ENCODE peak calls at places on chromosome 6, in eight cellular contexts. J, G, Z, P, N, T, U and X are unnamed samples. For H3K4me1, the result is how much of the 10 kb centered on the place peaks cover.

GRCh38 chr6:32176476-32177181 is 745 bp upstream of the AGPAT1 start:
- DNase-seq in J (no peak), G (peak), Z (peak), P (no peak), N (no peak), T (no peak), U (no peak), X (no peak)

GRCh38 chr6:12823847-12824246 is 107.3 kb downstream of the PHACTR1 start:
- DNase-seq in J (no peak), G (no peak), Z (no peak), P (no peak), N (no peak), T (no peak), U (no peak), X (no peak)

GRCh38 chr6:8858854-8859257 is 423.5 kb upstream of the SLC35B3 start:
- DNase-seq in J (no peak), G (no peak), Z (no peak), P (no peak), N (no peak), T (no peak), U (no peak), X (no peak)

GRCh38 chr6:17630511-17631073 is 30.5 kb downstream of the FAM8A1 start:
- DNase-seq in J (no peak), G (no peak), Z (no peak), P (no peak), N (no peak), T (no peak), U (peak), X (no peak)

GRCh38 chr6:49457771-49458170 is 5.3 kb downstream of the MMUT start:
- DNase-seq in J (no peak), G (peak), Z (no peak), P (no peak), N (no peak), T (no peak), U (no peak), X (no peak)

GRCh38 chr6:11710221-11710836 is 68.3 kb downstream of the ADTRP start:
- DNase-seq in J (peak), G (no peak), Z (no peak), P (no peak), N (no peak), T (no peak), U (no peak), X (no peak)

GRCh38 chr6:168041928-168042327 is 37.1 kb downstream of the FRMD1 start:
- DNase-seq in J (no peak), G (no peak), Z (no peak), P (no peak), N (no peak), T (no peak), U (no peak), X (no peak)

GRCh38 chr6:153941768-153942167 is 97.3 kb upstream of the OPRM1 start:
- DNase-seq in J (no peak), G (no peak), Z (no peak), P (no peak), N (no peak), T (no peak), U (peak), X (no peak)

GRCh38 chr6:39178804-39179203 is 50.5 kb downstream of the KCNK5 start:
- DNase-seq in J (no peak), G (no peak), Z (no peak), P (no peak), N (no peak), T (no peak), U (no peak), X (no peak)

GRCh38 chr6:33298773-33299236 is at the start of gene RGL2:
- DNase-seq in J (peak), G (no peak), Z (peak), P (peak), N (peak), T (no peak), U (peak), X (peak)

GRCh38 chr6:31821301-31822037 is 6.1 kb upstream of the HSPA1B start:
- DNase-seq in J (no peak), G (no peak), Z (peak), P (peak), N (peak), T (no peak), U (peak), X (peak)

GRCh38 chr6:85537055-85537494 is 56.6 kb downstream of the SNX14 start:
- DNase-seq in J (no peak), G (no peak), Z (no peak), P (no peak), N (no peak), T (no peak), U (peak), X (no peak)

GRCh38 chr6:39495023-39495422 is 172.5 kb upstream of the KCNK16 start:
- DNase-seq in J (no peak), G (no peak), Z (no peak), P (no peak), N (no peak), T (no peak), U (no peak), X (no peak)

GRCh38 chr6:138833819-138834539 is 38.1 kb downstream of the ECT2L start:
- DNase-seq in J (no peak), G (peak), Z (no peak), P (peak), N (no peak), T (no peak), U (no peak), X (no peak)

GRCh38 chr6:141151710-141152417 is 980.9 kb upstream of the GJE1 start:
- DNase-seq in J (no peak), G (no peak), Z (no peak), P (no peak), N (no peak), T (no peak), U (no peak), X (no peak)

GRCh38 chr6:168181776-168182765 is 103.1 kb upstream of the FRMD1 start:
- DNase-seq in J (no peak), G (no peak), Z (peak), P (no peak), N (peak), T (no peak), U (no peak), X (no peak)

GRCh38 chr6:79646006-79646405 is 14.9 kb downstream of the SH3BGRL2 start:
- DNase-seq in J (no peak), G (no peak), Z (no peak), P (no peak), N (peak), T (no peak), U (no peak), X (no peak)

GRCh38 chr6:136822379-136823127 is at the start of gene PEX7:
- DNase-seq in J (peak), G (peak), Z (peak), P (peak), N (peak), T (peak), U (peak), X (peak)

GRCh38 chr6:136826216-136826615 is 3.8 kb downstream of the PEX7 start:
- DNase-seq in J (no peak), G (no peak), Z (no peak), P (no peak), N (no peak), T (no peak), U (no peak), X (peak)

GRCh38 chr6:136823128-136823660 is 802 bp downstream of the PEX7 start:
- DNase-seq in J (no peak), G (peak), Z (no peak), P (no peak), N (no peak), T (no peak), U (no peak), X (no peak)

GRCh38 chr6:136820541-136820940 is 1.9 kb upstream of the PEX7 start:
- DNase-seq in J (no peak), G (no peak), Z (no peak), P (peak), N (no peak), T (no peak), U (no peak), X (peak)

GRCh38 chr6:136822051-136822378 is 377 bp upstream of the PEX7 start:
- DNase-seq in J (no peak), G (peak), Z (no peak), P (no peak), N (peak), T (no peak), U (peak), X (no peak)
- H3K27ac ChIP-seq in J (peak), G (peak), Z (no peak), P (peak), N (no peak), T (peak), U (peak), X (peak)

GRCh38 chr6:113828984-113829701 is 28.0 kb upstream of the MARCKS start:
- DNase-seq in J (no peak), G (no peak), Z (no peak), P (no peak), N (no peak), T (no peak), U (no peak), X (no peak)
- H3K4me1 ChIP-seq in J (under half), G (under half), Z (under half), P (under half), N (under half), T (under half), U (under half), X (under half)

DNA sequence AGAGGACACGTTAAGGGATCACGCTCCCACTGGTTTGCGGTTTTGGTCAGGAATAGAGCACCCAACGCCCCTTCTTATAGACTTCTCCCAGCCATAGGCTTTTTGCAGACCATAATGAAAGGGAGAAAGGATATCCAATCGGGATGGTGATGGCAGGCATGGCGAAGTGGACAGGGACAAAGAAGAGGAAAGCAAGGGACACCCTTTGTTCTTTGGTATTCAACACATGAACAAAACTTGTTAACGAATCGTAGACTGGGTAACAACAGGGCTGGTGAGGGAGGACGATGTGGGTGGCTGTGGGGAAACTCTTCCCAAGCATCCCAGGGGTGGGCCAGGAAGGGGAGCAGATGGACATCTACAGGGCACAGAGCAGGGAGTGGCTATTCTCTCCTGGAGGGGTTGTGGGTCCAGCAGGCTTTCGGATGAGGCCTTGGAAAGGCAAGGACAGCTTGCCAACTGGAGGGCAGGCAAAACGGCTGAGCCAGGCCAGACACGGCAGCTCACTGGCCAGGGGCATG is 1.4 kb upstream of the HSP90AB1 start:
- DNase-seq in J (no peak), G (no peak), Z (no peak), P (no peak), N (peak), T (no peak), U (no peak), X (no peak)
- H3K27ac ChIP-seq in J (peak), G (no peak), Z (no peak), P (peak), N (peak), T (peak), U (peak), X (peak)

DNA sequence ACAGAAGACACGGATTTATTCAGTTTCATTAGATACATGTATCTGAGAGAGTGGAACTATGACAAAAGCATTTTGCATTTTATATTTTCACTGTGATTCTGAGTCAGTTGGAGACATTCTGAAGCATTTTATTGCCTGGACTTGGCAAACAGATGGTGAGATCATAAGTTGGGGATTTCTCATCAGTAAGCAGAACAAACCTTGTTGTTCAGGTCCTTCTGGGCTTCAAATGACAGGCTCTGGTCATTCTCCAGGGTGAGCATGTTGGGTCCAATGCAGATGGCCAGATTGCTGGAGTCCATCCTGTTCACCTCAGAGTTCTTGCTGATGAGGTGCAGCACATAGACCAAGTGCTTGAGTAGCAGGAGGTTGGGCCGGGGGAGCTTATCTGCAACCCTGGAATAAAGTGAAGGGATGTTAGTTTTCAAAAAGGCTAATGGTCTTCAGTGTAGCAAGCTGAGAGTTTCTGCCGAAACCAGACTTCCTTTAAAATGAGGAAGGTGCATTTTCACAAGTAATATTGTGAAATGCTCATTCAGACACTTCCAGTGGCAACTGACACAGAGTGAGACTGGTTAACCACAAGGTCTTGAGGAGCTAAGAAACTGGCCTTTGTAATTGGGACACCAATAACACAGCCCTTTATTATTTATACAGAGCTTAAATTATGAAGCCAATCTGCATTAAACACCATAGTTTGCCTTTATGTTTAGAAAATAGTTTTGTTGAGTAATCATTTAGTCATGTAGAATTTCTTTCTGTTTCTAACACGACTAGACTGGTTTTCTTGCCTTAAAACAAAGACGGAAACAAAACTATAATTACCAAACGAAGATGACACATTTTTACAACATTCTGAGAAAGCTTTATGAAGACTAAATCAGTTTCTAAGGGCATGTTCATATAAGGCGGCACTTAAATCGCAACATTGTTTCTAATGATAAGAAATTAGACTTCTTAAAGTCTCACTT is 5.6 kb downstream of the TAGAP start:
- DNase-seq in J (peak), G (peak), Z (no peak), P (no peak), N (no peak), T (no peak), U (peak), X (no peak)
- H3K4me1 ChIP-seq in J (half or more), G (under half), Z (under half), P (under half), N (under half), T (under half), U (under half), X (under half)